ENCODE peak calls at places on chromosomes 11 and 22, in four cellular contexts. One of them, this sample, is unnamed.
A peak's percentile ranks its signal among the peaks of the same experiment; 100 is the strongest.

GRCh38 chr11:405976-406795 is 8.6 kb downstream of the SIGIRR start:
- DNase-seq in stomach: no peak
- DNase-seq in tibial nerve: no peak
- DNase-seq in MM.1S: no peak
- DNase-seq in this sample: peak; percentile 67

GRCh38 chr11:12017243-12017678 is 8.8 kb upstream of the DKK3 start:
- DNase-seq in stomach: no peak
- DNase-seq in MM.1S: no peak
- DNase-seq in tibial nerve: no peak
- DNase-seq in this sample: no peak

GRCh38 chr11:95147364-95147905 is 57.8 kb downstream of the ENDOD1 start:
- DNase-seq in MM.1S: peak; percentile 62
- DNase-seq in tibial nerve: no peak
- DNase-seq in stomach: no peak
- DNase-seq in this sample: no peak

GRCh38 chr11:27471588-27472397 is 797 bp downstream of the LGR4 start:
- DNase-seq in tibial nerve: peak; percentile 18
- DNase-seq in MM.1S: peak; percentile 24
- DNase-seq in stomach: peak; percentile 49
- DNase-seq in this sample: peak; percentile 72

GRCh38 chr22:35482311-35482710 is 58.3 kb upstream of the RASD2 start:
- DNase-seq in MM.1S: no peak
- DNase-seq in stomach: no peak
- DNase-seq in tibial nerve: no peak
- DNase-seq in this sample: no peak

GRCh38 chr11:34356576-34356917 is 1.3 kb downstream of the ABTB2 start:
- DNase-seq in MM.1S: no peak
- DNase-seq in tibial nerve: no peak
- DNase-seq in stomach: no peak
- DNase-seq in this sample: peak; percentile 67

GRCh38 chr11:75790986-75791385 is 22.4 kb downstream of the DGAT2 start:
- DNase-seq in tibial nerve: no peak
- DNase-seq in MM.1S: no peak
- DNase-seq in stomach: no peak
- DNase-seq in this sample: no peak

GRCh38 chr22:36925388-36926290 is 12.2 kb downstream of the CSF2RB start:
- DNase-seq in tibial nerve: no peak
- DNase-seq in MM.1S: no peak
- DNase-seq in stomach: no peak
- DNase-seq in this sample: no peak

GRCh38 chr22:24410110-24410856 is 17.1 kb upstream of the ADORA2A start:
- DNase-seq in stomach: peak; percentile 22
- DNase-seq in MM.1S: no peak
- DNase-seq in tibial nerve: no peak
- DNase-seq in this sample: no peak

GRCh38 chr11:56841210-56841810 is 92.8 kb upstream of the OR9G4 start:
- DNase-seq in stomach: peak; percentile 58
- DNase-seq in MM.1S: peak; percentile 61
- DNase-seq in tibial nerve: peak; percentile 68
- DNase-seq in this sample: no peak

GRCh38 chr22:19419464-19420178 is 11.9 kb downstream of the HIRA start:
- DNase-seq in tibial nerve: no peak
- DNase-seq in stomach: no peak
- DNase-seq in MM.1S: peak; percentile 95
- DNase-seq in this sample: no peak

GRCh38 chr11:15845261-15845660 is 511.1 kb downstream of the SOX6 start:
- DNase-seq in stomach: no peak
- DNase-seq in tibial nerve: no peak
- DNase-seq in MM.1S: no peak
- DNase-seq in this sample: no peak

GRCh38 chr11:33445761-33446161 is 188.6 kb downstream of the HIPK3 start:
- DNase-seq in tibial nerve: no peak
- DNase-seq in stomach: no peak
- DNase-seq in MM.1S: no peak
- DNase-seq in this sample: no peak

GRCh38 chr11:12764187-12764914 is 90.1 kb downstream of the TEAD1 start:
- DNase-seq in stomach: no peak
- DNase-seq in tibial nerve: no peak
- DNase-seq in MM.1S: no peak
- DNase-seq in this sample: no peak

GRCh38 chr11:61480936-61481335 is 27.6 kb upstream of the LRRC10B start:
- DNase-seq in stomach: no peak
- DNase-seq in MM.1S: no peak
- DNase-seq in tibial nerve: no peak
- DNase-seq in this sample: no peak

GRCh38 chr11:57819272-57819979 is 57.8 kb downstream of the CTNND1 start:
- DNase-seq in MM.1S: no peak
- DNase-seq in tibial nerve: no peak
- DNase-seq in stomach: no peak
- DNase-seq in this sample: no peak

GRCh38 chr11:84384637-84385227 is 1098.6 kb upstream of the CCDC90B start:
- DNase-seq in stomach: peak; percentile 57
- DNase-seq in MM.1S: peak; percentile 45
- DNase-seq in tibial nerve: peak; percentile 72
- DNase-seq in this sample: no peak

GRCh38 chr11:69115586-69116560 is 39.9 kb upstream of the SMIM38 start:
- DNase-seq in tibial nerve: no peak
- DNase-seq in MM.1S: no peak
- DNase-seq in stomach: peak; percentile 95
- DNase-seq in this sample: peak; percentile 91

GRCh38 chr22:37195921-37196320 is 7.9 kb upstream of the C1QTNF6 start:
- DNase-seq in MM.1S: no peak
- DNase-seq in stomach: no peak
- DNase-seq in tibial nerve: no peak
- DNase-seq in this sample: peak; percentile 48

GRCh38 chr11:118216621-118217526 is 7.9 kb downstream of the JAML start:
- DNase-seq in stomach: no peak
- DNase-seq in tibial nerve: no peak
- DNase-seq in MM.1S: no peak
- DNase-seq in this sample: no peak

GRCh38 chr22:43313497-43314474 is 29.4 kb downstream of the SCUBE1 start:
- DNase-seq in stomach: no peak
- DNase-seq in MM.1S: no peak
- DNase-seq in tibial nerve: peak; percentile 92
- DNase-seq in this sample: no peak

GRCh38 chr11:120532511-120533196 is 21.1 kb downstream of the GRIK4 start:
- DNase-seq in MM.1S: no peak
- DNase-seq in stomach: no peak
- DNase-seq in tibial nerve: no peak
- DNase-seq in this sample: no peak

GRCh38 chr11:36349345-36350136 is 53.5 kb downstream of the PRR5L start:
- DNase-seq in stomach: no peak
- DNase-seq in tibial nerve: no peak
- DNase-seq in MM.1S: no peak
- DNase-seq in this sample: no peak

GRCh38 chr11:122138759-122139594 is 23.0 kb upstream of the BLID start:
- DNase-seq in tibial nerve: no peak
- DNase-seq in stomach: no peak
- DNase-seq in MM.1S: no peak
- DNase-seq in this sample: no peak

GRCh38 chr11:69035959-69036340 is 12.8 kb upstream of the TPCN2 start:
- DNase-seq in MM.1S: no peak
- DNase-seq in tibial nerve: peak; percentile 30
- DNase-seq in stomach: no peak
- DNase-seq in this sample: no peak

GRCh38 chr11:129372609-129373488 is 2.8 kb upstream of the BARX2 start:
- DNase-seq in stomach: no peak
- DNase-seq in MM.1S: no peak
- DNase-seq in tibial nerve: no peak
- DNase-seq in this sample: no peak

GRCh38 chr11:9251306-9251705 is 13.8 kb downstream of the DENND5A start:
- DNase-seq in MM.1S: no peak
- DNase-seq in tibial nerve: no peak
- DNase-seq in stomach: no peak
- DNase-seq in this sample: no peak

GRCh38 chr22:18975434-18976196 is 39.5 kb upstream of the PRODH start:
- DNase-seq in MM.1S: no peak
- DNase-seq in stomach: no peak
- DNase-seq in tibial nerve: no peak
- DNase-seq in this sample: no peak

GRCh38 chr22:37182101-37182948 is 5.7 kb downstream of the C1QTNF6 start:
- DNase-seq in MM.1S: no peak
- DNase-seq in stomach: no peak
- DNase-seq in tibial nerve: no peak
- DNase-seq in this sample: peak; percentile 52

GRCh38 chr11:72982286-72982685 is 159.8 kb downstream of the FCHSD2 start:
- DNase-seq in tibial nerve: no peak
- DNase-seq in MM.1S: no peak
- DNase-seq in stomach: no peak
- DNase-seq in this sample: no peak
- H3K27ac ChIP-seq in tibial nerve: no peak overlapping the region
- H3K27ac ChIP-seq in MM.1S: no peak overlapping the region
- H3K27ac ChIP-seq in stomach: no peak overlapping the region
- H3K27ac ChIP-seq in this sample: no peak overlapping the region

GRCh38 chr22:44731357-44731970 is 20.9 kb upstream of the ARHGAP8 start:
- DNase-seq in stomach: no peak
- DNase-seq in tibial nerve: no peak
- DNase-seq in MM.1S: no peak
- DNase-seq in this sample: no peak

GRCh38 chr22:44730490-44731356 is 21.7 kb upstream of the ARHGAP8 start:
- DNase-seq in MM.1S: no peak
- DNase-seq in stomach: no peak
- DNase-seq in tibial nerve: no peak
- DNase-seq in this sample: no peak

GRCh38 chr22:44733426-44734106 is 18.8 kb upstream of the ARHGAP8 start:
- DNase-seq in tibial nerve: no peak
- DNase-seq in stomach: no peak
- DNase-seq in MM.1S: no peak
- DNase-seq in this sample: no peak

GRCh38 chr22:44732661-44733060 is 19.7 kb upstream of the ARHGAP8 start:
- DNase-seq in stomach: no peak
- DNase-seq in tibial nerve: no peak
- DNase-seq in MM.1S: no peak
- DNase-seq in this sample: no peak

DNA sequence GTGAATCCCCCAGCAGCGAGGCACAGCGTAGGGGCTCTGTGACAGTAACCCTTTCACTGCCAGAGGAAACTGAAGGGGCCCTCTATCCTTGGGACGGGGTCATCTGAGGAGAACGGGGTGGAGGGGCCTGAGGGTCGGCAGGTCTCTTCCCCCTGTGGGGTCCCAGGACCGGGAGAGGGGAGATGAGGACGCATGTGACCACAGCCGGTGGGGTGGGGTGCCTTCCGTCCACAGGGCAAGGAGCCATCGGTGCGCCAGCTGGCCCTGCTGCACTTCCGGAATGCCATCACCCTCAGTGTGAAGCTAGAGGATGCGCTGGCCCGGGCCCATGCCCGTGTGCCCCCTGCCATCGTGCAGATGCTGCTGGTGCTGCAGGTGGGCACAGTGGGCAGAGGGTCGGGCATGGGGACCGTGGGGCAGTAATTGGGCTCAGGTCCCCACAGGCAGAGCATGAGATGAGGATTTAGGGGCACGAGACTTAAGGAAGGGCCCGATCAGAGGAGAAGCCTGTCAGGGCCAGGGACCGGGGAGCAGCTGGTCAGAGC is 20.3 kb upstream of the ARHGAP8 start:
- DNase-seq in tibial nerve: no peak
- DNase-seq in MM.1S: no peak
- DNase-seq in stomach: no peak
- DNase-seq in this sample: no peak
- H3K4me3 ChIP-seq in tibial nerve: no peak overlapping the region
- H3K4me3 ChIP-seq in MM.1S: no peak overlapping the region
- H3K4me3 ChIP-seq in stomach: no peak overlapping the region
- H3K4me3 ChIP-seq in this sample: no peak overlapping the region

GRCh38 chr22:50091092-50091491 is 1.3 kb downstream of the MOV10L1 start:
- DNase-seq in MM.1S: no peak
- DNase-seq in tibial nerve: no peak
- DNase-seq in stomach: no peak
- DNase-seq in this sample: no peak

GRCh38 chr22:50092342-50092741 is 2.5 kb downstream of the MOV10L1 start:
- DNase-seq in tibial nerve: no peak
- DNase-seq in stomach: no peak
- DNase-seq in MM.1S: no peak
- DNase-seq in this sample: no peak

GRCh38 chr22:50089231-50090140 is at the start of gene MOV10L1:
- DNase-seq in tibial nerve: no peak
- DNase-seq in MM.1S: no peak
- DNase-seq in stomach: no peak
- DNase-seq in this sample: no peak

GRCh38 chr22:50088096-50088495 is 1.7 kb upstream of the MOV10L1 start:
- DNase-seq in MM.1S: no peak
- DNase-seq in tibial nerve: no peak
- DNase-seq in stomach: no peak
- DNase-seq in this sample: no peak

DNA sequence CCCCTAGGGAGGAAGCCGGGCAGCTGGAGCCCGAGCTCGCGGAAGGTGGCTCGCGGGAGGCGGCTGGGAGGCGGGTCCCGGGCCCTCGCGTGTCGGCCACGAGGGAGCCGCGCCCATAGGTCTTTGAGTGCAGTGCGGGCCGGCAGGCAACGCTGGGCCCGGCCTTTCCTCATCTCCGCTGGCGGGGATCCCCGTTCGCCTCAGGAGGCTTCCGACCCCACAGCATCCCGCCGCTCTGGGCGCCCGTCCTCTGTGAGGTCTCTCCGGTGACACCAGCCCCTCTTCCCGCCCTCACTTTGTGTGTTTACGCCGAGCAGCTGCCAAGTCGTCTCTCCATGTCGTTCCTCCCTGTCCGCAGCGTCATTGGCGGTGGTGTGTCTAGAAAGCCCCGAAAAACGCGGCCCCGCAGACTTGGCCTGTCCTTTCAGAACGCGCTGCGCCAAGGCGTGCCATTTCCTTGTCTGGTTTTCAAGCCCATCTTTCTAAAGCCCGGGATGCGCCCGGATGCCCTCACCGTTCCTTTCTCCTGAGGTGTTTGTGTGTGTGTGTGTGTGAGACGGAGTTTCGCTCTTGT is 422 bp downstream of the MOV10L1 start:
- DNase-seq in MM.1S: no peak
- DNase-seq in tibial nerve: no peak
- DNase-seq in stomach: no peak
- DNase-seq in this sample: no peak
- TF ChIP-seq CTCF in MM.1S: no peak
- TF ChIP-seq CTCF in tibial nerve: no peak
- TF ChIP-seq CTCF in stomach: no peak
- TF ChIP-seq CTCF in this sample: no peak

DNA sequence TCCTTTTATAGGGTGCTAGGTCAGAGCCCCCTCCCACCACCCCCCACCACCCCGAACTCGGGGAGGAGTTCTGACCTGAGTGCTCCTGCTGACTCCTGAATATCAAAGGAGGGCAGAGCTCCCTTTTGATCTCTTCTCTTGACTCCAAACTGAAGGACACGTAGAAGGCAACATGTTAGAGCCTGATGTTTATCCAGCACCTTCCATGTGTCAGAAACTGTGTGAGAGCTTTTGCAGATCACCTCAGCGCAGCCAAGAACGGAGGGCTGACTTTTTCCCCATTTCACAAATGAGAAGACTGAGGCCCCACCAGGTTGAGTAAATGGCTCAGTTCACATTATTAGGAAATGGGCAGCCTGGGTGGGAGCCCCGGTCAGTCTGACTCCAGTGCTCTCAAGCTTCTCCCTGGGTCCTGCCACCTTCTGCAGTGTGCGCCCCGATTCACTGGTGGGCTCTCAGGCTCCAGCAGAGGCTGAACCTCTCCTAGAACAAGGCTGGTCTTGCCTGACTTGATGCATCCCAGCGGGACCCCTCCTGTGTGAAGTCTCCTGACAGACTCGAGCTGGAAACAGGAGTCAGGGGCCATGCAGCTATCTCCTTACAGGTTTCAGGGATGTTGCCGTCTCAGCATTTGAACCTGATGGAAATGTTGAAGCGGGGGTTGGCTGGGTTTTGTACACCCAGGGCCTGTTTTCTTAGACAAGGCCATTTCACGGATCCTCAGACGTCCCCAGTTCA is 98.5 kb downstream of the TSPAN18 start:
- DNase-seq in tibial nerve: no peak
- DNase-seq in MM.1S: no peak
- DNase-seq in stomach: no peak
- DNase-seq in this sample: peak; percentile 47
- H3K27ac ChIP-seq in tibial nerve: no peak overlapping the region
- H3K27ac ChIP-seq in MM.1S: no peak overlapping the region
- H3K27ac ChIP-seq in stomach: no peak overlapping the region
- H3K27ac ChIP-seq in this sample: no peak overlapping the region